ENCODE peak calls at places on chromosome 1, in six cellular contexts. Y is epithelial cell of prostate, U is ureter, L is substantia nigra, X is AG08395, O is GM03348. I is an unnamed sample.

GRCh38 chr1:202752799-202753198 is 42.5 kb upstream of the SYT2 start:
- DNase-seq in U (no peak), Y (no peak), O (no peak), L (no peak), X (no peak), I (no peak)

GRCh38 chr1:221994274-221994698 is 252.4 kb upstream of the DUSP10 start:
- DNase-seq in U (no peak), X (peak), Y (peak), O (peak), L (no peak), I (peak)

GRCh38 chr1:3401585-3402257 is 52.7 kb upstream of the ARHGEF16 start:
- DNase-seq in U (no peak), X (no peak), O (no peak), L (no peak), Y (no peak), I (no peak)

GRCh38 chr1:51956528-51957509 is 33.7 kb downstream of the RAB3B start:
- DNase-seq in L (no peak), X (peak), O (peak), Y (no peak), U (no peak), I (no peak)

GRCh38 chr1:89974701-89975470 is 20.0 kb upstream of the ZNF326 start:
- DNase-seq in O (peak), L (no peak), U (no peak), Y (no peak), X (peak), I (peak)

GRCh38 chr1:81351864-81352263 is 448.9 kb upstream of the ADGRL2 start:
- DNase-seq in O (no peak), X (no peak), Y (no peak), L (no peak), U (no peak), I (no peak)

GRCh38 chr1:101357444-101357986 is 120.7 kb downstream of the S1PR1 start:
- DNase-seq in U (peak), X (peak), Y (peak), L (peak), O (peak), I (peak)

GRCh38 chr1:111563619-111564018 is 56.0 kb upstream of the RAP1A start:
- DNase-seq in L (no peak), X (peak), Y (no peak), U (no peak), O (peak), I (peak)

GRCh38 chr1:86377341-86377740 is 18.8 kb downstream of the ODF2L start:
- DNase-seq in Y (no peak), U (no peak), X (no peak), L (no peak), O (no peak), I (no peak)

GRCh38 chr1:83705091-83705490 is 293.8 kb downstream of the TTLL7 start:
- DNase-seq in L (no peak), Y (no peak), U (no peak), O (no peak), X (no peak), I (no peak)

GRCh38 chr1:46198026-46198826 is at the start of gene POMGNT1:
- DNase-seq in X (peak), L (peak), Y (no peak), U (no peak), O (peak), I (peak)

GRCh38 chr1:32470991-32471694 is 6.3 kb downstream of the ZBTB8B start:
- DNase-seq in O (peak), L (peak), X (no peak), U (no peak), Y (no peak), I (peak)

GRCh38 chr1:85799734-85800133 is 91.5 kb upstream of the ZNHIT6 start:
- DNase-seq in L (no peak), X (no peak), U (no peak), Y (no peak), O (no peak), I (no peak)

I was measured in AG08396.